ENCODE peak calls at places on chromosomes 16 and 17, in five cellular contexts. G is naive B cell, D is OCI-LY7, R is T-helper 1 cell, H is GM12864. Z is an unnamed sample.

GRCh38 chr17:76523084-76524037 is 14.1 kb downstream of the CYGB start:
- DNase-seq in R (peak), H (no peak), D (peak), G (peak), Z (peak)

GRCh38 chr16:71965223-71965622 is 35.0 kb downstream of the PKD1L3 start:
- DNase-seq in R (no peak), G (no peak), D (no peak), H (no peak), Z (no peak)

GRCh38 chr16:67540756-67541155 is 12.1 kb downstream of the RIPOR1 start:
- DNase-seq in D (no peak), R (no peak), G (no peak), H (no peak), Z (no peak)

GRCh38 chr17:14201595-14201994 is 35.1 kb downstream of the CDRT15 start:
- DNase-seq in G (no peak), H (no peak), D (no peak), R (peak), Z (no peak)

GRCh38 chr17:56948491-56948890 is 12.4 kb downstream of the COIL start:
- DNase-seq in H (no peak), G (no peak), R (no peak), D (no peak), Z (no peak)

GRCh38 chr17:38864636-38865398 is 5.0 kb upstream of the LASP1 start:
- DNase-seq in H (no peak), G (no peak), R (no peak), D (no peak), Z (peak)

GRCh38 chr17:1137465-1137894 is 42.3 kb downstream of the ABR start:
- DNase-seq in G (no peak), H (peak), R (no peak), D (no peak), Z (no peak)

GRCh38 chr16:13873835-13874438 is 46.0 kb upstream of the ERCC4 start:
- DNase-seq in G (no peak), R (no peak), H (no peak), D (peak), Z (peak)

GRCh38 chr17:63480826-63481487 is 4.1 kb downstream of the ACE start:
- DNase-seq in D (peak), G (no peak), R (no peak), H (no peak), Z (peak)

GRCh38 chr17:64328875-64329405 is 61.7 kb downstream of the PECAM1 start:
- DNase-seq in D (no peak), R (no peak), G (no peak), H (no peak), Z (no peak)

GRCh38 chr16:78505544-78506371 is 406.3 kb downstream of the WWOX start:
- DNase-seq in G (no peak), R (no peak), D (no peak), H (no peak), Z (no peak)

GRCh38 chr17:61132524-61133025 is 267.1 kb upstream of the TBX2 start:
- DNase-seq in H (no peak), R (no peak), G (no peak), D (no peak), Z (no peak)

GRCh38 chr16:53881371-53881770 is 177.4 kb downstream of the FTO start:
- DNase-seq in R (no peak), D (no peak), G (no peak), H (no peak), Z (no peak)

GRCh38 chr17:43517615-43518386 is 28.3 kb downstream of the ETV4 start:
- DNase-seq in D (no peak), H (peak), G (no peak), R (no peak), Z (no peak)

GRCh38 chr16:88379694-88380040 is 3.1 kb upstream of the ZNF469 start:
- DNase-seq in R (no peak), H (no peak), G (no peak), D (no peak), Z (peak)

GRCh38 chr17:51745993-51746392 is 412.5 kb downstream of the CA10 start:
- DNase-seq in H (no peak), R (no peak), D (no peak), G (no peak), Z (peak)

GRCh38 chr16:68335175-68335574 is 24.4 kb downstream of the PRMT7 start:
- DNase-seq in R (no peak), H (no peak), G (no peak), D (no peak), Z (no peak)

GRCh38 chr17:56976941-56977570 is 875 bp upstream of the SCPEP1 start:
- DNase-seq in H (no peak), R (no peak), G (no peak), D (no peak), Z (no peak)

Z was measured in BE2C.